ENCODE peak calls at places on chromosomes 6 and 20, in four cellular contexts. W, P, V and K are unnamed samples.

GRCh38 chr6:14046476-14047068 is 71.0 kb upstream of the CD83 start:
- DNase-seq in W (peak), P (peak), V (no peak), K (peak)

GRCh38 chr6:20400476-20401402 is 940 bp upstream of the E2F3 start:
- DNase-seq in W (peak), P (peak), V (no peak), K (peak)

GRCh38 chr20:61548069-61548468 is 296.0 kb downstream of the CDH4 start:
- DNase-seq in W (no peak), P (no peak), V (no peak), K (no peak)

GRCh38 chr6:45272626-45273025 is 55.5 kb upstream of the RUNX2 start:
- DNase-seq in W (no peak), P (no peak), V (no peak), K (no peak)

GRCh38 chr6:128847481-128848168 is 35.3 kb upstream of the LAMA2 start:
- DNase-seq in W (no peak), P (no peak), V (no peak), K (no peak)

GRCh38 chr6:82080767-82081166 is 166.8 kb downstream of the IBTK start:
- DNase-seq in W (no peak), P (no peak), V (no peak), K (no peak)

GRCh38 chr20:42938486-42939205 is 251.1 kb downstream of the PTPRT start:
- DNase-seq in W (no peak), P (no peak), V (no peak), K (no peak)

GRCh38 chr20:32007787-32008616 is 2.2 kb upstream of the CCM2L start:
- DNase-seq in W (peak), P (no peak), V (no peak), K (no peak)

GRCh38 chr6:129701721-129702455 is 8.1 kb downstream of the ARHGAP18 start:
- DNase-seq in W (no peak), P (no peak), V (no peak), K (no peak)

GRCh38 chr6:44216677-44217331 is at the start of gene MYMX:
- DNase-seq in W (no peak), P (no peak), V (no peak), K (no peak)

GRCh38 chr20:61953037-61953788 is 112.5 kb downstream of the TAF4 start:
- DNase-seq in W (no peak), P (no peak), V (no peak), K (no peak)

GRCh38 chr20:1818895-1819294 is 76.3 kb upstream of the SIRPA start:
- DNase-seq in W (no peak), P (no peak), V (no peak), K (no peak)

GRCh38 chr20:19523191-19523590 is 234.9 kb upstream of the RIN2 start:
- DNase-seq in W (no peak), P (no peak), V (no peak), K (no peak)

GRCh38 chr20:19519461-19519860 is 238.6 kb upstream of the RIN2 start:
- DNase-seq in W (no peak), P (no peak), V (no peak), K (no peak)

GRCh38 chr20:19524691-19525090 is 233.4 kb upstream of the RIN2 start:
- DNase-seq in W (no peak), P (no peak), V (no peak), K (no peak)

GRCh38 chr20:19520261-19520660 is 237.8 kb upstream of the RIN2 start:
- DNase-seq in W (no peak), P (no peak), V (no peak), K (no peak)

GRCh38 chr20:19522080-19522801 is 235.8 kb upstream of the RIN2 start:
- DNase-seq in W (no peak), P (no peak), V (no peak), K (no peak)
- H3K27ac ChIP-seq in W (no peak), P (no peak), V (no peak), K (no peak)

GRCh38 chr6:338815-339262 is 46.6 kb downstream of the DUSP22 start:
- DNase-seq in W (no peak), P (no peak), V (no peak), K (no peak)
- TF ChIP-seq CTCF in W (no peak), P (no peak), V (no peak), K (no peak)

GRCh38 chr6:90401933-90402830 is 105.5 kb upstream of the BACH2 start:
- DNase-seq in W (no peak), P (no peak), V (no peak), K (no peak)
- H3K27ac ChIP-seq in W (no peak), P (no peak), V (no peak), K (no peak)

DNA sequence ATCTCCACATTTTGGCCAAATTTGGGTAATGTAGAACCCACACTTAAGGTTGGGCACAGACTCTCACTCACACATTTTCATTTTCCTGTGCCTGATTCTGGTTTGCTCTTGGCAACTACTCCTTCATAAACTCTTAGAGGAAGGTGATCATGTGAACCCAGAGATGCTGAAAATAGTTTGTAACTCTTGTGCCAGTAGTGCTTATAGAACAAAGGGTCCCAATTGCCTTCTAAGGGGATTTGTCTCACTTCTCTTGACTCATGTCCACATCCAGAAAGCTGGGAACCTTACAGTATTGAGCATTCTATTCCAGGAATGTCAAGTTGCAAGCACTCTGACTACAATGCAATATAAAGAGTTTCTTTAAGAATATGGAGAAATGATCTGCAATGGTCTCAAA is 62.0 kb upstream of the TASP1 start:
- DNase-seq in W (no peak), P (no peak), V (no peak), K (no peak)
- TF ChIP-seq CTCF in W (no peak), P (no peak), V (no peak), K (no peak)